ENCODE peak calls at places on chromosomes 11 and 22, in four cellular contexts. T is H1, V is mesenchymal stem cell, H is trophoblast cell. Q is an unnamed sample.

GRCh38 chr22:27028093-27028492 is 370.7 kb downstream of the MIAT start:
- DNase-seq in T (no peak), H (no peak), V (no peak), Q (no peak)

GRCh38 chr11:90124946-90125345 is 9.5 kb upstream of the NAALAD2 start:
- DNase-seq in H (peak; percentile 61), T (no peak), V (no peak), Q (no peak)

GRCh38 chr11:129740877-129741276 is 74.8 kb upstream of the TMEM45B start:
- DNase-seq in T (no peak), H (no peak), V (no peak), Q (no peak)

GRCh38 chr22:46052331-46052771 is 75.4 kb upstream of the WNT7B start:
- DNase-seq in H (no peak), V (no peak), T (no peak), Q (no peak)

GRCh38 chr11:27456140-27456801 is 16.3 kb downstream of the LGR4 start:
- DNase-seq in V (no peak), T (no peak), H (no peak), Q (no peak)

GRCh38 chr11:101428918-101429317 is 154.9 kb downstream of the TRPC6 start:
- DNase-seq in H (no peak), T (no peak), V (peak; percentile 57), Q (no peak)

GRCh38 chr11:64355078-64355940 is 3.7 kb upstream of the RPS6KA4 start:
- DNase-seq in V (peak; percentile 88), T (peak; percentile 77), H (peak; percentile 74), Q (no peak)

GRCh38 chr11:24267015-24267414 is 229.8 kb upstream of the LUZP2 start:
- DNase-seq in V (no peak), H (no peak), T (no peak), Q (peak; percentile 20)

GRCh38 chr22:40635940-40636379 is 559 bp downstream of the MRTFA start:
- DNase-seq in V (peak; percentile 24), T (no peak), H (no peak), Q (no peak)

GRCh38 chr11:115605397-115606222 is 101.4 kb upstream of the CADM1 start:
- DNase-seq in T (no peak), V (peak; percentile 13), H (no peak), Q (no peak)

DNA sequence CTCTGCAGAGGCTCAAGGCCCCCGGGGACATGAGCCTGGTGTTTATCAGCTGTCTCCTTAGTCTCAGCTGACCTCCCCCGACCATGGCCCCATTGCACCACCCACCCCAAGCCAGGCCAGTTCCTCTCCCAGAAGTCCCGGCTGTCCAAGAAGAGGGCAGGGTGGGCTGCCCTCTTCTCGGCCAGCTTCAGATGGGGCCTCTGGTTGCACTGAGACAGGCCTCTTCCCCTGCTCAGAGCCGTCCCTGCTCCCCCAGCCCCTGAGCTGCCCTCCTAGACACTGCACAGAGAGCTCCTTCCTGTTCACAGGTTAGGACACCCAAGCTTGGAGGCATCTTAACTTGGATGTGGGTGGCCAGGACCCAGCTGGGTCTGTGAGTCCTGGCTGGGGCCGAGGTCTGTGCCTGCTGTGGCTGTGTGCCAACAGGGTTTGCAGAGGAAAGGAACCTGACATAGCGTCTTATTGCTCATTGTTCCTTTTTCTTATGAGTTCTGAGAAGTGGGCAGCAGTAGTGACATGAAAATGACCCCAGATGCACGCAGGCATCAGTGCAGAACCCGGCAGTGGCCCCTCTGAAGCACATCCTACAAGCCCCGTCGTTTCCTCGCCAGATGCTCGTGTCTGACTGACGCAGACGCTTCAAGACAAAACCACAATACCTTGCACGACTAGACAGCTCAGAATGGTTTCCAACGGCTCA is 5.5 kb downstream of the TRABD start:
- DNase-seq in T (no peak), V (no peak), H (peak; percentile 40), Q (no peak)
- H3K4me3 ChIP-seq in T (peak overlapping the region; percentile 57), V (peak overlapping the region; percentile 76), H (no peak overlapping the region), Q (no peak overlapping the region)

GRCh38 chr22:37457093-37457893 is 28.9 kb downstream of the MFNG start:
- DNase-seq in T (peak; percentile 56), V (peak; percentile 65), H (peak; percentile 48), Q (peak; percentile 70)

GRCh38 chr22:37456351-37456750 is 29.1 kb upstream of the ELFN2 start:
- DNase-seq in H (no peak), V (no peak), T (no peak), Q (no peak)

GRCh38 chr22:37454857-37455686 is 27.8 kb upstream of the ELFN2 start:
- DNase-seq in T (no peak), H (peak; percentile 44), V (peak; percentile 96), Q (no peak)

GRCh38 chr22:37455896-37456295 is 28.6 kb upstream of the ELFN2 start:
- DNase-seq in H (no peak), T (no peak), V (peak; percentile 56), Q (no peak)

GRCh38 chr22:37453696-37454095 is 26.4 kb upstream of the ELFN2 start:
- DNase-seq in V (no peak), H (no peak), T (no peak), Q (no peak)
- H2BK5ac ChIP-seq in V (no peak overlapping the region), H (no peak overlapping the region), T (no peak overlapping the region), Q (no peak overlapping the region)

GRCh38 chr22:39177456-39177775 is 24.9 kb upstream of the CBX7 start:
- DNase-seq in H (no peak), T (no peak), V (no peak), Q (no peak)

GRCh38 chr22:39174498-39175120 is 22.1 kb upstream of the CBX7 start:
- DNase-seq in V (peak; percentile 94), H (peak; percentile 79), T (peak; percentile 100), Q (peak; percentile 99)

GRCh38 chr22:39175127-39176066 is 22.9 kb upstream of the CBX7 start:
- DNase-seq in H (peak; percentile 18), V (peak; percentile 52), T (no peak), Q (no peak)

GRCh38 chr22:39176673-39177455 is 24.4 kb upstream of the CBX7 start:
- DNase-seq in V (peak; percentile 47), H (no peak), T (no peak), Q (no peak)

GRCh38 chr22:39176067-39176621 is 23.7 kb upstream of the CBX7 start:
- DNase-seq in T (no peak), H (peak; percentile 67), V (peak; percentile 80), Q (peak; percentile 69)
- H2BK12ac ChIP-seq in T (peak overlapping the region; percentile 100), H (peak overlapping the region; percentile 99), V (peak overlapping the region; percentile 100), Q (peak overlapping the region; percentile 95)

GRCh38 chr11:117117681-117118080 is 19.5 kb upstream of the SIK3 start:
- DNase-seq in V (no peak), H (no peak), T (no peak), Q (no peak)
- H3K4me3 ChIP-seq in V (no peak overlapping the region), H (no peak overlapping the region), T (no peak overlapping the region), Q (no peak overlapping the region)

GRCh38 chr11:46273511-46274205 is 3.8 kb upstream of the CREB3L1 start:
- DNase-seq in T (no peak), H (no peak), V (no peak), Q (no peak)
- H2BK5ac ChIP-seq in T (no peak overlapping the region), H (no peak overlapping the region), V (no peak overlapping the region), Q (no peak overlapping the region)

GRCh38 chr11:85854212-85854556 is 999 bp upstream of the CCDC83 start:
- DNase-seq in T (no peak), H (no peak), V (no peak), Q (no peak)

GRCh38 chr11:85854557-85855340 is 434 bp upstream of the CCDC83 start:
- DNase-seq in V (peak; percentile 94), T (peak; percentile 91), H (peak; percentile 93), Q (peak; percentile 92)

GRCh38 chr11:85857098-85857497 is 1.9 kb downstream of the CCDC83 start:
- DNase-seq in T (no peak), H (no peak), V (no peak), Q (no peak)

DNA sequence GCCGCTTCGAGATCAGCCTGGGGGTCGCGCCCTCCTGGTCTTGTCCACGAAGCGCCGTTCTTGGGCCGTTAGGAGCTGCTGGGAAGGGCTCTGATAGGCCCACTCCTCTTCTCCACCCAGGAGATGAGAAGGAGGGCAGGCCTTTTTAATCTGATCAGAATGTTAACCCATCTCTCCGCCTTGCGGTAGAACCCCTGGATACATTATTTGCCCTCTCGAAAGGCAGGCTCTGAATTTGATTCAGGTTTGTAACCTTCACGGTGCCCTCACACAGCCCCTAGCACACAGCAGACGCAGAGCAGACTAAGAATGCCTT is at the start of gene CCDC83:
- DNase-seq in H (no peak), T (no peak), V (no peak), Q (no peak)
- H2BK12ac ChIP-seq in H (peak within 1 kb of the TSS; percentile 87), T (peak within 1 kb of the TSS; percentile 69), V (peak within 1 kb of the TSS; percentile 94), Q (no peak within 1 kb of the TSS)

GRCh38 chr22:35445933-35446332 is 46.0 kb downstream of the MCM5 start:
- DNase-seq in T (no peak), V (peak; percentile 53), H (peak; percentile 7), Q (no peak)
- H3K4me3 ChIP-seq in T (no peak overlapping the region), V (no peak overlapping the region), H (no peak overlapping the region), Q (no peak overlapping the region)

GRCh38 chr22:38786631-38787030 is 7.3 kb downstream of the DNAL4 start:
- DNase-seq in T (no peak), V (no peak), H (no peak), Q (no peak)

GRCh38 chr22:38788846-38789245 is 5.1 kb downstream of the DNAL4 start:
- DNase-seq in H (no peak), V (no peak), T (no peak), Q (no peak)

GRCh38 chr22:38788417-38788816 is 5.5 kb downstream of the DNAL4 start:
- DNase-seq in T (no peak), V (peak; percentile 96), H (no peak), Q (no peak)

GRCh38 chr22:38788016-38788415 is 5.9 kb downstream of the DNAL4 start:
- DNase-seq in H (no peak), V (peak; percentile 56), T (no peak), Q (no peak)

GRCh38 chr22:38789606-38790005 is 4.3 kb downstream of the DNAL4 start:
- DNase-seq in T (no peak), V (no peak), H (no peak), Q (no peak)
- H2BK5ac ChIP-seq in T (no peak overlapping the region), V (no peak overlapping the region), H (no peak overlapping the region), Q (peak overlapping the region; percentile 33)

DNA sequence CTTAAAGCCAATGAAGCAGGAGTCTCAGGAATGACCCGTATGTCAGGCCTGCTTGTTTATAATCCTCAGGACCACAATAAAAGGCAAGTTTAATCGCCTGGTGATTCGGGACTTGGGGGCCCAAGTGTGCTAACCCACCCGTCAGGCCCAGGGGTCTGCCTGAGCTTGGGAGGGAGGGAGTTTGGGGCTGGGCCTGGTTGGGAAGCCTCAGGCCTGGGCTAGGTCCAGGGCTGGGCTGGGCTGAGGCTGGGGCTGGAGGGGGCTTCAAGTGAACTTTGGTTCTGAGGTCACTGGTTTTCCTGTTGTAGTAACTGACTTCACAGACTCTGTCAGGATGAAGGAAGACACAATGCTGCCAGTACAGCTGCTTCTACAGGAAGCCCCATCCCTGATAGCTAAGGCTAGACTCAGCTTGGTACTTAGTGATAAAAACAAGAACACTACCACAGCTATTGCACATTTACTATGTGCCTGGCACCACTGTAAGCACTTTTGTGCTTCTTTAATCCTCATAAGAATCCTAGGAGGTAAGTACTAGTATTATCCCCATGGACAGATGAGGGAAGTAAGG is 179.4 kb upstream of the ZBED5 start:
- DNase-seq in V (no peak), T (no peak), H (no peak), Q (no peak)
- H2BK12ac ChIP-seq in V (no peak overlapping the region), T (no peak overlapping the region), H (no peak overlapping the region), Q (no peak overlapping the region)